ENCODE peak calls at places on chromosomes 4 and X, in eight cellular contexts. W is AG10803, J is progenitor cell of endocrine pancreas, Q is right atrium auricular region, A is suprapubic skin, T is cardiac fibroblast, I is foreskin keratinocyte, H is GM13976. X is an unnamed sample.

GRCh38 chr4:93832097-93832496 is 3.5 kb downstream of the ATOH1 start:
- DNase-seq in W (no peak), J (no peak), Q (no peak), A (no peak), T (no peak), I (no peak), H (no peak), X (no peak)

GRCh38 chr4:34250562-34250961 is 1993.8 kb downstream of the ARAP2 start:
- DNase-seq in W (peak; percentile 36), J (no peak), Q (no peak), A (no peak), T (peak; percentile 90), I (peak; percentile 51), H (no peak), X (no peak)

GRCh38 chrX:72395252-72395651 is 89.5 kb upstream of the CITED1 start:
- DNase-seq in W (no peak), J (no peak), Q (no peak), A (no peak), T (no peak), I (no peak), H (no peak), X (no peak)

GRCh38 chr4:57581200-57581599 is 471.0 kb upstream of the IGFBP7 start:
- DNase-seq in W (no peak), J (no peak), Q (no peak), A (no peak), T (no peak), I (no peak), H (no peak), X (no peak)

GRCh38 chr4:152935661-152936445 is at the start of gene FHDC1:
- DNase-seq in W (no peak), J (peak; percentile 85), Q (no peak), A (peak; percentile 60), T (no peak), I (peak; percentile 55), H (peak; percentile 56), X (peak; percentile 86)

GRCh38 chr4:24419147-24420034 is 165.0 kb downstream of the DHX15 start:
- DNase-seq in W (peak; percentile 63), J (peak; percentile 68), Q (peak; percentile 73), A (peak; percentile 76), T (peak; percentile 80), I (peak; percentile 52), H (peak; percentile 78), X (peak; percentile 63)

GRCh38 chrX:34826964-34827363 is 115.6 kb upstream of the FAM47B start:
- DNase-seq in W (no peak), J (no peak), Q (no peak), A (no peak), T (no peak), I (no peak), H (no peak), X (no peak)

GRCh38 chr4:11446156-11446811 is 17.6 kb upstream of the HS3ST1 start:
- DNase-seq in W (no peak), J (no peak), Q (no peak), A (no peak), T (peak; percentile 19), I (no peak), H (no peak), X (no peak)

GRCh38 chrX:83416273-83416672 is 91.8 kb upstream of the POU3F4 start:
- DNase-seq in W (no peak), J (no peak), Q (no peak), A (no peak), T (peak; percentile 2), I (peak; percentile 1), H (no peak), X (no peak)

GRCh38 chrX:3811331-3812311 is 98.2 kb upstream of the PRKX start:
- DNase-seq in W (peak; percentile 50), J (no peak), Q (no peak), A (no peak), T (peak; percentile 47), I (no peak), H (peak; percentile 64), X (peak; percentile 21)

GRCh38 chr4:140856692-140857091 is 100.5 kb upstream of the TBC1D9 start:
- DNase-seq in W (peak; percentile 50), J (no peak), Q (no peak), A (no peak), T (peak; percentile 71), I (peak; percentile 85), H (no peak), X (no peak)

GRCh38 chr4:80225628-80226027 is 28.3 kb downstream of the PRDM8 start:
- DNase-seq in W (peak; percentile 64), J (no peak), Q (no peak), A (no peak), T (no peak), I (peak; percentile 75), H (no peak), X (no peak)

GRCh38 chrX:118824173-118824782 is 654 bp downstream of the ZCCHC12 start:
- DNase-seq in W (no peak), J (peak; percentile 16), Q (no peak), A (no peak), T (no peak), I (no peak), H (no peak), X (no peak)

DNA sequence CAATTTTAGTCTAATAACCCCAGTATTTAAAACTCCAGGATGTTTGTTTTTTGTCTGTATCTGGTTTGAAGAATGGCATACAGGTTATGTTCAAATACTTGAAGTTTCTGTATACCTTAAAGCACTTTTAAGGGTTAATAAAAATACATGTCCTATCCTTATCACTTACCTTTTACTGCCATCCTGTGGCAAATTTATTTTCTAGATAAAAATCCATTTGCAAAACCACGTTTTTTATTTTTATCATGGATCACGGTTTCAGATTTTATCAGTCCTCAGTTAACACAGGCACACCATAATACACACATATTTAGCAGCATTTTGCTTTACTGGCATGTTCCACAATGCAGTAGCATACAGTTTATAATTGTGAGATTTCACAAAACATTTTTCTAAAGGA is 113.3 kb upstream of the H2AZ1 start:
- DNase-seq in W (no peak), J (no peak), Q (no peak), A (no peak), T (peak; percentile 30), I (no peak), H (no peak), X (no peak)
- TF ChIP-seq CTCF in W (no peak), J (no peak), Q (no peak), A (no peak), T (no peak), I (peak; percentile 69), H (no peak), X (no peak)

GRCh38 chr4:104693601-104694201 is 199.0 kb upstream of the CXXC4 start:
- DNase-seq in W (no peak), J (no peak), Q (no peak), A (no peak), T (peak; percentile 27), I (no peak), H (no peak), X (no peak)
- TF ChIP-seq CTCF in W (no peak), J (peak; percentile 28), Q (peak; percentile 17), A (no peak), T (peak; percentile 29), I (peak; percentile 59), H (no peak), X (peak; percentile 16)

DNA sequence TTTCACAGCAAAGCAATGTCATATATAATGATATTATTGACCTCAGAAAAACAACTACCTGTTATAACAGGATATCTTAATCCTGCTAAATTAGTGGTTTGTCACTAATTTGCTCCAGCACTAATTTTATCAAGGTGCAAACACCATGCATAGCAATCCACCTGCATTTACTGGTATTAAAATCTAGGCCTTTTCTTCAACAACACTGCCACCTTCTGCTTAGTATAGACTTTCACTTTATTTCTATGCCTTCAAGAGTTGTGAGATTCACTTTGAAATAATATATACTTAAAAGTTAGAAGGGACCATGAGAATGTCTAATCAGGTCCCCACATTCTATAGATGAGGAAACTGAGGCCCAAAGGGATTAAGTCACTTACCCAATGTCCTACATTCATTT is 82.1 kb upstream of the IQCM start:
- DNase-seq in W (peak; percentile 20), J (no peak), Q (no peak), A (no peak), T (peak; percentile 53), I (peak; percentile 30), H (no peak), X (peak; percentile 4)
- TF ChIP-seq CTCF in W (peak; percentile 65), J (peak; percentile 66), Q (no peak), A (no peak), T (peak; percentile 34), I (peak; percentile 74), H (no peak), X (peak; percentile 49)

GRCh38 chr4:107579099-107579498 is 140.9 kb downstream of the PAPSS1 start:
- DNase-seq in W (no peak), J (no peak), Q (no peak), A (no peak), T (no peak), I (no peak), H (no peak), X (no peak)
- TF ChIP-seq CTCF in W (no peak), J (no peak), Q (no peak), A (no peak), T (no peak), I (no peak), H (no peak), X (no peak)

DNA sequence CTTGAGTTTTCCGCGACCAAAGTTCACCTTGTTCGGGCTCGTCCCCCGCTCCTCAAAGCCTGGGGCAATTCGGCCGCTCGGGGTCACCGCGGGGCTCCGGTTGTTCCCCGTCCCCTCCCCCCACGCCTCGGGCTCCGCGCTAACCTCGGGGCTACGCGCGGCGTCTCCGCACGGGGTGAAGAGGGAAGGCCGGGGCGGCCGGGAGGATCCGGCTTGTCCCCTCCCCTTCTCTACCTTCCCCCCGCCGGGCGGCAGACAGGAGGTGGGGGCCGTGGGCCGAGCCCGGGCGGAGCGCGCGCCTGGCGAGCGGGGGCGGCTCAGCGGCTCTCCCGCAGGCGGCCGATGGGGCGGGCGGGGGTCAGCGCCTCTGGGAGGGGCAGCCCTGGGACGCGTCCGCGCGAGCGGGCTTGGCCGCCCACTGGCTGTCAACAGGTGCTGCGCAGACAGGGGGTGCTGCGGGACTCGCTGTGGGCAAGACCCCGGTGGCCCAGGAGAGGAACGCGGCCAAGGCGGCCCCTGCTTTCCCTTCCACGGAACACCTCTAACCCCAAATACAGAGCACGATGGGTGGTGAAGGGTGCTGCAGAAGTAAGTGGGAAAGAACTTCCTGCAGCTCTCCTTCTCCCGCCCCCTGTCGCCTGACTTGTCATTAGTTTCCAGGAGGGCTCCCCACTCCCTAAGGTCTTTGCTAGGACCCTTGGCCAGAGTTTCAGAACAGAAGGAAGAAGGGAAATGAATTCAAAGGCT is at the start of gene PDGFC:
- DNase-seq in W (peak; percentile 68), J (peak; percentile 89), Q (peak; percentile 70), A (peak; percentile 88), T (peak; percentile 74), I (peak; percentile 44), H (peak; percentile 47), X (peak; percentile 84)
- TF ChIP-seq CTCF in W (peak; percentile 46), J (peak; percentile 77), Q (peak; percentile 49), A (peak; percentile 56), T (peak; percentile 38), I (peak; percentile 57), H (no peak), X (peak; percentile 44)

DNA sequence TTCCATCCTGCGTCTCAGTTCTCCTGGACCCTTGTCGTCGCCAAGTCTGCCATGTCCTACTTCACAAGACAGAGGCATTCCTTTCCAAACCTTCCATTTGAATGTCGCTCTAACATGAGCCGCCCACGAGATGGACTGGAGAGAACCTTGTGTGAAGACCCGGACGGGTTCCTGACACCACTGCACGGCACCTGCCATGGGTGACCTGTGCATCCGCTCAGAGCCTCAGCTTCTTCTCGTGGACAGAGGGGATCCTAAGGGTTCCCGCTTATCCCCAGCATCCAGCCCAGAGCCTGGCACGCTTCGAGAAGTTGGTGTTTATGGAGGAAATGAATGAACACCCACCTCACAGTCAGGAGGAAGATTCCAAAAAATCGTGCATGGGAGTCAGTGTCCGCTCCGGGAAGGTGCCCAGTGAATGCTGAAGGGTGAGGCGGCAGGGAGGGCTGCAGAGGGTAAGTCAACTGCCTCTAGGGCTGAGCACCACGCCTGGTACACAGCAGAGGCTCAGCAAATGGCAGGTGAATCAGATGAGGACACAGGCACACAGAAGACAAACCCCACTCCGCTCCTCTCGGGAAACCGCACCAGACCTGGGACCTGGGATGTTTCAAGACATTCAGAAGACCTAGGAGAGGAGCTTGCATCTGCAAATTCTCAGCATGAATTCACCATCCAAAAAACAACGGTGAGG is 52.6 kb downstream of the WFS1 start:
- DNase-seq in W (no peak), J (no peak), Q (no peak), A (no peak), T (no peak), I (no peak), H (no peak), X (no peak)
- TF ChIP-seq CTCF in W (no peak), J (no peak), Q (no peak), A (no peak), T (no peak), I (no peak), H (no peak), X (no peak)